ENCODE peak calls at places on chromosomes 11 and 22, in nine cellular contexts. F, X, C, E, P, A, L, V and O are unnamed samples.

GRCh38 chr11:58647141-58647699 is 24.8 kb downstream of the CNTF start:
- DNase-seq in V (no peak), C (no peak), A (peak; percentile 23), E (peak; percentile 69), X (no peak), F (no peak), L (no peak), P (no peak), O (no peak)

GRCh38 chr22:47593911-47594311 is 831.5 kb downstream of the TBC1D22A start:
- DNase-seq in E (no peak), L (no peak), X (no peak), V (no peak), P (peak; percentile 34), F (no peak), C (no peak), A (no peak), O (no peak)

GRCh38 chr22:35409783-35410662 is 10.1 kb downstream of the MCM5 start:
- DNase-seq in F (no peak), X (peak; percentile 61), P (peak; percentile 81), A (no peak), V (no peak), C (no peak), L (no peak), E (peak; percentile 93), O (peak; percentile 92)

GRCh38 chr11:95231881-95232605 is 1.0 kb upstream of the SESN3 start:
- DNase-seq in E (peak; percentile 85), V (peak; percentile 74), P (peak; percentile 80), X (peak; percentile 65), C (peak; percentile 65), A (no peak), F (peak; percentile 87), L (peak; percentile 52), O (peak; percentile 95)

GRCh38 chr11:92424281-92424680 is 199.7 kb downstream of the FAT3 start:
- DNase-seq in A (no peak), F (no peak), C (no peak), L (no peak), E (no peak), V (no peak), X (peak; percentile 61), P (no peak), O (no peak)

GRCh38 chr22:40922484-40923303 is 28.5 kb upstream of the RBX1 start:
- DNase-seq in P (no peak), L (peak; percentile 65), E (peak; percentile 70), C (peak; percentile 62), A (peak; percentile 18), V (no peak), X (no peak), F (peak; percentile 55), O (no peak)

GRCh38 chr11:35711173-35711910 is 48.8 kb downstream of the TRIM44 start:
- DNase-seq in L (peak; percentile 14), C (no peak), V (no peak), A (no peak), X (no peak), P (no peak), F (no peak), E (no peak), O (no peak)

GRCh38 chr22:46936378-46936916 is 174.0 kb downstream of the TBC1D22A start:
- DNase-seq in C (peak; percentile 13), A (peak; percentile 56), L (no peak), V (no peak), E (no peak), X (no peak), P (no peak), F (no peak), O (no peak)

GRCh38 chr11:31689559-31689958 is 121.6 kb downstream of the PAX6 start:
- DNase-seq in F (no peak), P (no peak), E (no peak), V (no peak), C (no peak), L (no peak), X (no peak), A (no peak), O (no peak)

DNA sequence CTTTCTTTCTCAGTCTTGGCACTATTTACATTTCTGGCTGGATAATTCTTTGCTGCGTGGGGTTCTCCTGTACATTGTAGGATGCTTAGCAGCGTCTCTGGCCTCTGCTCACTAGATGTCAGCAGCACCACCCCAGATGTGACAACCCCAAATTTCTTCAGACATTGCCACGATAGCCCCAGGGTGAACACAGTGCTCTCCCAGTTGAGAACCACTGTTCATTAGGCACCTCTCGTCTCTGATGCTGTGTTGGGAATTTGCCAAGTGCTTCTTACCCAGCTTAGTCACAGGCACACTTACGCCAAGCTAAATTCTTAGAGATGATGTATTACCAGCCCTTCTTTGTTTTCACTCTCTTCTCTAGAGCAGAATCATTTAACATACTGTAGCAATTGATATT is 9.4 kb downstream of the TRIM6 start:
- DNase-seq in V (no peak), A (no peak), E (no peak), P (no peak), X (peak; percentile 74), L (peak; percentile 85), F (no peak), C (no peak), O (no peak)
- TF ChIP-seq CTCF in V (no peak), A (no peak), E (no peak), P (no peak), X (peak; percentile 36), L (peak; percentile 16), F (no peak), C (no peak), O (no peak)

GRCh38 chr11:116500002-116500832 is 272.6 kb downstream of the BUD13 start:
- DNase-seq in V (no peak), L (no peak), F (no peak), C (no peak), A (peak; percentile 52), X (no peak), P (no peak), E (no peak), O (no peak)

GRCh38 chr11:116499396-116500001 is 273.3 kb downstream of the BUD13 start:
- DNase-seq in L (peak; percentile 10), E (peak; percentile 76), F (peak; percentile 95), X (peak; percentile 92), P (peak; percentile 86), A (peak; percentile 94), V (peak; percentile 71), C (peak; percentile 94), O (no peak)

GRCh38 chr11:116502641-116503061 is 270.1 kb downstream of the BUD13 start:
- DNase-seq in C (no peak), V (no peak), A (no peak), F (no peak), X (no peak), E (no peak), L (no peak), P (no peak), O (no peak)

GRCh38 chr11:116501728-116502127 is 271.1 kb downstream of the BUD13 start:
- DNase-seq in A (no peak), X (no peak), C (no peak), L (no peak), P (no peak), F (no peak), V (no peak), E (no peak), O (no peak)

DNA sequence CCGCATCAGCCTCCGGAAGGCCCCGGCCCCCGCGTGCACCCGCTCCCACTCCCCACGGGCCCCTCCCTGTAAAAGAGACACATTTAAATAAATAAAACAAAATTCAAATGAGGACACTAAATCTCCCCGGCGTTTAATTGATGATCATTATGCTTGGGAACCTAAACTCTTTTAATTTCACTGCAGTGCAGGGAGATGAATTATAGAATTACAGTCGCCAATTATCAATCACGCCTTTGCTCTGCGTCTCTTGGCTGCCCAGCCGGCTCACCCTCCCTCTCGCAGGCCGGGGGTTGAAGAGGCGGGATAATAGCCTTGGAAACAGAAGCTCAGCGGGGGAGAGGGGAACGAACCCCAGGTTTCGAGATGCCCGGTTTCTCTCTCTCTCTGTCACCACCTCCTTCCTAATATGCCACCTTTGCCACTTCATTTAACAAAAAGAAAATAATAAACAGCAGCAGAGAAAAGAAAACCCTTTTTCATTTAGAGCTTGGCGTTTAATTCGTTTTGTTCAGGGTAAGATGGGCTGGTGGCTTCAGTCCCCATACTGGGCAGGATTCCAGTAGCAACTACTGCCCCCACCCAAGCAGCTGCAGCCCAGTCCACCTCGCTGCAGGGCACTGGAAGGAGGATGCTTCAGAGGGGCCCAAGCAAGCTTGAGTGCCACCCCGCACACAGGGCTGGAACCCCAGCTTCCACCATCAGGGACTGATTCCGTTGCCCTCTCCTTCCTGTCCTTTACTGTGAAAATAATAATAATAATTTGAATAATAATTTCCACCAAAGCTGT is 271.8 kb downstream of the BUD13 start:
- DNase-seq in C (no peak), F (peak; percentile 82), P (no peak), L (no peak), X (no peak), E (no peak), A (peak; percentile 65), V (no peak), O (no peak)
- H3K4me3 ChIP-seq in C (no peak overlapping the region), F (peak overlapping the region; percentile 41), P (no peak overlapping the region), L (no peak overlapping the region), X (no peak overlapping the region), E (no peak overlapping the region), A (peak overlapping the region; percentile 34), V (no peak overlapping the region), O (no peak overlapping the region)

DNA sequence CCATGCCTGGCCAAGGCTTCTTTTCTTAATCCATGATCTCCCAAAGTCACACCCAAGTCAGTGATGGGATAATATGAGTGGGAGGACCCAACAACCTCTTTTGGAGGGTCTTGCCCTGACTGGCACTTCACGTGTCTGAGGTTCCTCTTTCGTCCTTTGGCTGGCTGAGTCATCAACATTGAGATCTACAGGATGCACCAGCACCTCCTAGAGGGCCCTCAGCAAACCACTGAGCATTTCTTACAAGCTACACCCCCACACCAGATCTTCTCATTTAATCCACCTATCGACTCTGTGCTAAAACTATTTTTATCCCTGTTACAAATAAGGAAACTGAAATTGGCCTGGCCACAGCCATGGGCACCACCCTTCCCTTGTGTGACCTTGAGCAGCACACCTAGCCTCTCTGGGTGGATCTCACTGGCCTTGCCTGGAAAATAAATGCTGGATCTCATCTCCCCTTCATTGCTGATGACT is 63.4 kb downstream of the FLI1 start:
- DNase-seq in L (peak; percentile 66), X (peak; percentile 84), C (peak; percentile 50), P (no peak), F (no peak), E (peak; percentile 94), V (no peak), A (no peak), O (peak; percentile 82)
- TF ChIP-seq CTCF in L (peak; percentile 65), X (peak; percentile 65), C (no peak), P (peak; percentile 57), F (peak; percentile 32), E (peak; percentile 90), V (no peak), A (peak; percentile 24), O (peak; percentile 58)

GRCh38 chr11:10114593-10115404 is 179.2 kb downstream of the SBF2 start:
- DNase-seq in X (no peak), F (no peak), E (no peak), A (no peak), C (no peak), L (no peak), P (no peak), V (no peak), O (no peak)

GRCh38 chr11:10107522-10107921 is 186.5 kb downstream of the SBF2 start:
- DNase-seq in V (no peak), X (no peak), F (no peak), A (no peak), P (no peak), L (no peak), C (no peak), E (no peak), O (no peak)

GRCh38 chr11:10108901-10109665 is 184.9 kb downstream of the SBF2 start:
- DNase-seq in F (no peak), C (peak; percentile 6), X (peak; percentile 91), A (no peak), V (no peak), E (no peak), L (no peak), P (no peak), O (no peak)

GRCh38 chr11:10113852-10114251 is 180.2 kb downstream of the SBF2 start:
- DNase-seq in L (no peak), A (no peak), X (no peak), C (no peak), P (no peak), V (no peak), E (no peak), F (no peak), O (no peak)

GRCh38 chr11:10109836-10110235 is 184.2 kb downstream of the SBF2 start:
- DNase-seq in A (no peak), F (no peak), X (no peak), V (no peak), P (no peak), E (no peak), L (no peak), C (no peak), O (no peak)
- H3K4me3 ChIP-seq in A (no peak overlapping the region), F (no peak overlapping the region), X (no peak overlapping the region), V (no peak overlapping the region), P (no peak overlapping the region), E (no peak overlapping the region), L (no peak overlapping the region), C (no peak overlapping the region), O (no peak overlapping the region)